ENCODE peak calls at places on chromosomes 5 and 9, in seven cellular contexts. P is Caco-2, V is HL-60, N is left ventricle myocardium inferior, Y is RWPE1, C is GM13977, E is HepG2. W is an unnamed sample.

GRCh38 chr5:68224561-68225187 is 9.1 kb downstream of the PIK3R1 start:
- DNase-seq in N (no peak), E (no peak), P (no peak), C (no peak), V (no peak), Y (peak), W (no peak)

GRCh38 chr9:91162784-91163440 is 198.8 kb downstream of the AUH start:
- DNase-seq in E (no peak), Y (no peak), C (peak), V (peak), P (no peak), N (no peak), W (peak)

GRCh38 chr5:148290271-148291195 is 21.7 kb upstream of the SPINK7 start:
- DNase-seq in P (peak), E (peak), Y (peak), C (peak), N (no peak), V (no peak), W (no peak)

GRCh38 chr5:122327110-122327509 is 15.1 kb downstream of the SNCAIP start:
- DNase-seq in Y (no peak), V (no peak), P (no peak), C (no peak), N (no peak), E (no peak), W (no peak)

GRCh38 chr5:32989815-32990214 is 278.7 kb downstream of the NPR3 start:
- DNase-seq in E (no peak), V (no peak), C (no peak), Y (no peak), N (no peak), P (no peak), W (no peak)

GRCh38 chr5:72817639-72818266 is 1.3 kb downstream of the TNPO1 start:
- DNase-seq in V (no peak), E (no peak), C (no peak), P (no peak), N (no peak), Y (peak), W (no peak)

GRCh38 chr5:139795074-139796001 is at the start of gene PSD2:
- DNase-seq in P (peak), N (peak), E (no peak), Y (peak), C (no peak), V (no peak), W (peak)

GRCh38 chr5:154214236-154215106 is 23.9 kb downstream of the GALNT10 start:
- DNase-seq in V (no peak), C (peak), N (no peak), P (no peak), E (no peak), Y (peak), W (no peak)

GRCh38 chr5:2283481-2284045 is 400.8 kb upstream of the IRX4 start:
- DNase-seq in C (no peak), Y (no peak), E (no peak), V (no peak), P (no peak), N (no peak), W (no peak)

GRCh38 chr5:17147225-17148120 is 70.0 kb upstream of the BASP1 start:
- DNase-seq in C (no peak), V (no peak), E (no peak), N (no peak), Y (no peak), P (no peak), W (no peak)

GRCh38 chr9:3894764-3895163 is 369.0 kb upstream of the RFX3 start:
- DNase-seq in P (no peak), V (no peak), E (no peak), C (no peak), N (no peak), Y (no peak), W (no peak)

GRCh38 chr5:179409806-179410205 is 64.5 kb upstream of the ADAMTS2 start:
- DNase-seq in V (no peak), N (no peak), E (no peak), P (no peak), Y (no peak), C (no peak), W (no peak)

GRCh38 chr5:138829341-138829740 is 45.8 kb downstream of the LRRTM2 start:
- DNase-seq in C (no peak), E (no peak), P (no peak), V (no peak), N (no peak), Y (no peak), W (no peak)

GRCh38 chr9:16901589-16901988 is 31.1 kb upstream of the BNC2 start:
- DNase-seq in N (no peak), E (no peak), Y (peak), P (no peak), V (no peak), C (no peak), W (no peak)

GRCh38 chr5:14208071-14209021 is 65.2 kb downstream of the TRIO start:
- DNase-seq in Y (peak), C (peak), N (no peak), E (peak), P (peak), V (peak), W (no peak)

GRCh38 chr5:50963647-50964584 is 297.5 kb downstream of the PARP8 start:
- DNase-seq in E (no peak), P (no peak), N (no peak), C (no peak), V (no peak), Y (no peak), W (no peak)

GRCh38 chr9:120934271-120934670 is 7.7 kb upstream of the TRAF1 start:
- DNase-seq in Y (no peak), V (peak), C (no peak), N (no peak), P (no peak), E (no peak), W (no peak)

GRCh38 chr5:136802382-136802781 is 437.0 kb upstream of the TRPC7 start:
- DNase-seq in N (no peak), V (no peak), E (no peak), C (no peak), Y (peak), P (no peak), W (peak)

GRCh38 chr9:94772654-94773303 is 46.3 kb downstream of the AOPEP start:
- DNase-seq in P (no peak), N (no peak), E (no peak), C (no peak), V (no peak), Y (no peak), W (no peak)

GRCh38 chr5:169744336-169744735 is 107.3 kb downstream of the DOCK2 start:
- DNase-seq in V (no peak), C (no peak), N (no peak), Y (no peak), P (no peak), E (no peak), W (no peak)

GRCh38 chr9:123465304-123465703 is 109.3 kb downstream of the CRB2 start:
- DNase-seq in C (no peak), N (no peak), P (peak), E (peak), V (no peak), Y (no peak), W (no peak)

GRCh38 chr9:121692606-121693505 is 41.4 kb downstream of the DAB2IP start:
- DNase-seq in Y (peak), N (no peak), E (peak), V (peak), P (peak), C (no peak), W (peak)

GRCh38 chr9:123637596-123637939 is 281.6 kb downstream of the CRB2 start:
- DNase-seq in V (no peak), E (no peak), P (no peak), N (no peak), C (no peak), Y (no peak), W (no peak)

GRCh38 chr5:41789434-41789833 is 80.8 kb downstream of the OXCT1 start:
- DNase-seq in C (no peak), Y (no peak), E (no peak), V (no peak), P (no peak), N (no peak), W (no peak)

GRCh38 chr9:114373960-114374730 is 13.6 kb downstream of the AKNA start:
- DNase-seq in C (no peak), E (no peak), V (no peak), Y (no peak), N (no peak), P (no peak), W (no peak)

GRCh38 chr9:124941689-124942561 is 1.0 kb upstream of the GOLGA1 start:
- DNase-seq in V (peak), E (peak), N (peak), Y (no peak), P (peak), C (peak), W (peak)

GRCh38 chr5:126519637-126520592 is 75.1 kb downstream of the ALDH7A1 start:
- DNase-seq in Y (no peak), C (no peak), N (peak), P (no peak), V (no peak), E (no peak), W (no peak)

GRCh38 chr5:62132279-62132678 is 173.7 kb upstream of the KIF2A start:
- DNase-seq in E (no peak), N (no peak), Y (peak), V (no peak), C (no peak), P (no peak), W (no peak)

GRCh38 chr9:20579544-20580309 is 42.6 kb downstream of the MLLT3 start:
- DNase-seq in E (no peak), P (no peak), C (no peak), V (no peak), Y (no peak), N (no peak), W (no peak)

GRCh38 chr5:31029925-31030324 is 163.6 kb upstream of the CDH6 start:
- DNase-seq in C (no peak), V (no peak), P (no peak), E (no peak), N (no peak), Y (no peak), W (no peak)

GRCh38 chr5:32027717-32028321 is 146.3 kb downstream of the GOLPH3 start:
- DNase-seq in E (peak), Y (peak), P (peak), C (no peak), N (peak), V (peak), W (peak)

GRCh38 chr5:16265141-16265540 is 85.5 kb upstream of the MARCHF11 start:
- DNase-seq in E (no peak), P (no peak), N (no peak), C (no peak), V (no peak), Y (no peak), W (no peak)

GRCh38 chr5:13331585-13331984 is 612.9 kb downstream of the DNAH5 start:
- DNase-seq in P (no peak), N (no peak), E (no peak), C (no peak), Y (no peak), V (no peak), W (no peak)

GRCh38 chr9:120845255-120845654 is 2.5 kb upstream of the PSMD5 start:
- DNase-seq in P (no peak), Y (no peak), C (no peak), E (no peak), V (no peak), N (no peak), W (no peak)

GRCh38 chr5:168292783-168293696 is 1.6 kb downstream of the WWC1 start:
- DNase-seq in E (no peak), C (no peak), V (no peak), P (peak), Y (peak), N (no peak), W (no peak)

GRCh38 chr5:81971086-81971693 is 633 bp upstream of the ATG10 start:
- DNase-seq in V (no peak), C (peak), E (peak), Y (peak), N (no peak), P (peak), W (no peak)

GRCh38 chr9:99416007-99416406 is 193.9 kb downstream of the SEC61B start:
- DNase-seq in N (no peak), E (no peak), Y (no peak), P (no peak), C (no peak), V (no peak), W (no peak)

DNA sequence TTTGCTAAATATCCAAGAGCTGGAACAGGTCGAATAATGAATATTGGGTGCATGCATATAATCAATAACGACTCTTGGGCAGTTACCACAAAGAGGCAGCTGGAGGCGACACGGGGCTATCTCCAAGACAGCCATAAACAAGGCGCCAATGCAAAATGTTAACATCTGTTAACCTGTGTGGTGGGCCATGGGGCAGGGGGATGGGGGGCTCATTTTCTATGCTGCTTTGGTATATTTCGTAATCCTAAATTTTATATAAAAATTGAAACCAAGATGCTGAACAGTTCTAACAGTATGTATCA is 1.3 kb upstream of the RNF44 start:
- DNase-seq in E (no peak), C (no peak), V (no peak), P (no peak), Y (no peak), N (no peak), W (no peak)
- TF ChIP-seq CTCF in E (peak), C (no peak), V (no peak), P (peak), Y (no peak), N (no peak), W (no peak)

GRCh38 chr5:103375356-103375755 is 116.8 kb downstream of the MACIR start:
- DNase-seq in P (no peak), C (no peak), Y (no peak), N (no peak), V (no peak), E (no peak), W (peak)
- TF ChIP-seq CTCF in P (peak), C (no peak), Y (no peak), N (no peak), V (no peak), E (no peak), W (peak)

DNA sequence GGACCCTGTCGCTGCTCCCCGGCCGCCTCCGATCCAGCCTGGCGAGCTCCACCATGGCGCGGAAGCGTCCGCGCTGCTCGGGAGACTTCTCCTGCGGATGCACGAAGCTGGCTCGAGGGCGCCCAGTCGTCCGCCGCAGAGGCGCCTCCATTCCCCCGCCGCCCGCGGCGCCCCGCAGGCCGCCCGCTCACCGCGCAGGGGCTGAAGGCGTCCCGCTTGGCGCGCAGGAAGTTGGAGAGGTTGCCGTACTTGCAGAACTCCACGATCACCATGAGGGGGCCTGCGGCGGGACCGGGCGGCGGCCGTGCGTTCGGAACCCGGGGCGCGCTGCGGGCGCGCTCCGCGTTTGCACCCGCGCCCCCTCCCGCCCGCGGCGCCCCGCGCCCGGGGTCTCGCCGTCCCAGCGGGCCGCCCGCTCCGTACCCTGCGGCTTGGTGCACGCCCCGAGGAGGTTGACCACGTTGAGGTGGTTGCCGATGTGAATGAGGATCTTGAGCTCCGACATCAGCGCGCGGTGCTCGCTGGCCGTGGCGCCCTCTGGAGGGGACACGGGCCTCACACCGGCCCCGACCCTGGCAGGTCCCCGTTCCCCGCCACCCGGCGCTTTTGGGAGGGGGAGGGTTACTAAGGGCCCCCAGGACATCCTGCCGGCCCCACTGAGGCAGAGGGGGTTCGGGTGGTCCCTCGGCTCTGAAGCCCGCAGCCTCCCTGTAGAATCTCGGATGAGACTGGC is 27.7 kb upstream of the SCGB3A1 start:
- DNase-seq in P (no peak), V (peak), Y (no peak), C (no peak), E (no peak), N (no peak), W (no peak)
- TF ChIP-seq CTCF in P (no peak), V (peak), Y (peak), C (no peak), E (peak), N (no peak), W (no peak)

GRCh38 chr5:71481441-71481840 is 26.0 kb downstream of the BDP1 start:
- DNase-seq in Y (no peak), V (no peak), C (no peak), P (no peak), N (no peak), E (no peak), W (no peak)

GRCh38 chr5:71471193-71471592 is 15.7 kb downstream of the BDP1 start:
- DNase-seq in E (no peak), P (no peak), N (no peak), Y (peak), C (no peak), V (no peak), W (peak)

DNA sequence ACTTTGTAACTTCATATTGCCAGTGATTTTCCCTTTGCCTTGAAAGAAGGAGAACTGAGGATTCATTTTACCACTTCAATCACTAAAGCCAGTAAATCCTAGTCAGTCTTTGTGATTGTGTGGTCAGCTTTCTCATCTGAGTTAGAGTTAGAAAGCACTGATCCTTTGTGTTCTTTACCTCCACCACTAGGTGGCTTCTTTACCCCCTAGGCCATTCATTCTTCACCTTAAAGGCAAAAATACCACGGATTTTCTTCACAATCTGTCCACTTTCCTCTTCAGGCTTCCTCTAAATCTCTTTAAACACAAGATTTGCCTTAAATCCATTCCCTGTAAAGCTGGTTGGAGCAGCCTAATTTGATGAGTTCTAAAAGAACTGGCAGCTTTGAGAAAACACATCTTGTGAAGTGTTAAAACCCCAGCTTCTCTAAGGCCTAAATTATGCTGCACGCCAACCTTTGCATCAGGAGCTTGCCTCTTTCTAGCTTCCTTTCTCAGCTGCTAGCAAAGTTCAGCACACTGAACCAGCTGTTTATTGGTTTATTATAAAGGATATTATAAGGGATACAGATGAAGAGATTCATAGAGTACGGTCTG is 20.4 kb downstream of the BDP1 start:
- DNase-seq in P (peak), V (no peak), N (no peak), Y (peak), C (peak), E (peak), W (no peak)
- TF ChIP-seq CTCF in P (peak), V (peak), N (peak), Y (peak), C (peak), E (peak), W (peak)

GRCh38 chr9:134363450-134363849 is 37.2 kb downstream of the RXRA start:
- DNase-seq in Y (no peak), P (no peak), V (no peak), N (no peak), C (no peak), E (no peak), W (no peak)

GRCh38 chr9:134366223-134367031 is 40.2 kb downstream of the RXRA start:
- DNase-seq in V (peak), Y (peak), P (no peak), E (no peak), N (peak), C (no peak), W (peak)

GRCh38 chr9:134365791-134366222 is 39.6 kb downstream of the RXRA start:
- DNase-seq in E (no peak), Y (peak), P (no peak), N (peak), V (no peak), C (no peak), W (no peak)

GRCh38 chr9:134365115-134365596 is 38.9 kb downstream of the RXRA start:
- DNase-seq in Y (no peak), E (no peak), P (no peak), N (no peak), C (no peak), V (no peak), W (no peak)

GRCh38 chr9:134364391-134365114 is 38.3 kb downstream of the RXRA start:
- DNase-seq in P (peak), V (no peak), N (no peak), Y (no peak), E (peak), C (no peak), W (no peak)
- TF ChIP-seq CTCF in P (no peak), V (no peak), N (peak), Y (peak), E (peak), C (peak), W (no peak)

GRCh38 chr9:132182609-132183073 is 20.8 kb downstream of the NTNG2 start:
- DNase-seq in Y (no peak), V (no peak), N (no peak), E (no peak), C (no peak), P (no peak), W (no peak)
- TF ChIP-seq CTCF in Y (no peak), V (no peak), N (peak), E (peak), C (no peak), P (peak), W (no peak)

DNA sequence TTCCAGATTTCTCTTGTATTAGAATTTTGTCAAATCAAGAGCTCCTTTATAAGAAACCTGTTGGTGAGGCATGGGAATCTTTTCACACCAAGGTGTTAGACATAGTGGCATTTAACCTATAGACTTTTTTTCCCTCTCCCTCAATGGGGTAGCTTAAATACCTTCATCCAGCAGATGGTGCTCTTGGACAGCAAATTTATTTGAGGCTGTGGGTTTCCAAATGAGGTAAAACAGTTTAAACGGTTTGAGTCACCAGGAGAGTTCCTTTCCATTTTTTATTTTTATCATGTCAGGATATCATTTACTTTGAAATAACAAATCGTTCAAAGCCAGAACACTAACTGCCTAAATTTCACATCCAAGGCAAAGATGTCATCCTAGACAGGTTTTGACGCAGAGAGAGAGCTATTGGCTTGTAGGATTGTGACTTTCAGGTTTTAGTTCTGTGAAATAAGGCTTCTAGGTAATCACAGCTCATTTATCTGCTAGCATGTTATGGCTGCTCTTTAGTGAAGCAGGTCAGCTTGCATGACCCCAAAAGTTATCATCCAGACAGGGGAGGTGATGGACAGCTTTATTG is 69.7 kb downstream of the KDM4C start:
- DNase-seq in C (peak), P (peak), V (peak), Y (peak), E (peak), N (no peak), W (peak)
- TF ChIP-seq CTCF in C (peak), P (peak), V (peak), Y (peak), E (peak), N (peak), W (no peak)